ENCODE peak calls at places on chromosomes 13 and 19, in four cellular contexts. M is GM12878, G is A549, C is K562. B is an unnamed sample.

GRCh38 chr13:44021422-44021821 is 141.7 kb downstream of the LACC1 start:
- DNase-seq in M (no peak), G (no peak), C (no peak), B (no peak)

GRCh38 chr13:59689057-59689456 is 474.7 kb downstream of the DIAPH3 start:
- DNase-seq in C (no peak), M (no peak), G (no peak), B (no peak)

GRCh38 chr13:34019870-34020269 is 201.9 kb downstream of the RFC3 start:
- DNase-seq in C (no peak), M (no peak), G (peak; percentile 71), B (no peak)

GRCh38 chr13:76972430-76972829 is 19.5 kb upstream of the CLN5 start:
- DNase-seq in G (no peak), C (no peak), M (no peak), B (no peak)

GRCh38 chr19:44356383-44357111 is at the start of gene ZNF112:
- DNase-seq in M (peak; percentile 11), C (peak; percentile 43), G (peak; percentile 98), B (peak; percentile 91)

GRCh38 chr19:57438925-57439324 is 3.8 kb downstream of the ZNF749 start:
- DNase-seq in G (no peak), M (no peak), C (no peak), B (no peak)

GRCh38 chr13:34863360-34864135 is 78.5 kb upstream of the NBEA start:
- DNase-seq in M (no peak), C (no peak), G (peak; percentile 75), B (peak; percentile 75)

GRCh38 chr19:58054792-58055482 is 4.1 kb upstream of the ZNF135 start:
- DNase-seq in G (no peak), C (no peak), M (no peak), B (peak; percentile 2)

GRCh38 chr13:75762066-75762937 is 126.2 kb downstream of the LMO7 start:
- DNase-seq in M (peak; percentile 84), C (no peak), G (peak; percentile 24), B (peak; percentile 63)

DNA sequence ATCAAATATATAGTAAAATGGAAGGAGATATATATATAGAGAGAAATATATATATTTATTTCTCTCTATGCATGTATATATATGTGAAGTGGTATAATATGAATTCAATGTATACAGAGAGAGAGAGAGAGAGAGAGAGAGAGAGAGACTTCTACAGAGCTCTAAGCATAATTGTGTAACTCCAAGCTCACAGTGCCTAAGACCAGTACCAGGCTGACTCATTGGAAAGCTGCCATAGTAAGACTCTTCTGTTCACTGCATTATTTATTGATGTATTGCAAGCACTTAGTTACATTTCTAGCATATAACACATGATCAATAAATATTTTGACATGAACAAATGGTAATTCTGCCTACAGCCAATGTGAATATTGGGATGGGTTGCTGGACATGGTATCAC is 1734.7 kb downstream of the SLITRK1 start:
- DNase-seq in G (no peak), C (no peak), M (no peak), B (no peak)
- TF ChIP-seq ELK1 in G (no peak), C (no peak), M (no peak), B (no peak)

GRCh38 chr13:99015606-99016520 is 38.0 kb upstream of the DOCK9 start:
- DNase-seq in G (no peak), M (no peak), C (no peak), B (no peak)
- TF ChIP-seq ELK1 in G (no peak), M (no peak), C (no peak), B (no peak)

GRCh38 chr13:52070929-52071523 is 46.5 kb downstream of the UTP14C start:
- DNase-seq in C (peak; percentile 77), M (no peak), G (no peak), B (peak; percentile 32)
- TF ChIP-seq ELK1 in C (no peak), M (no peak), G (no peak), B (no peak)

GRCh38 chr19:12202250-12202649 is 39.4 kb downstream of the ZNF136 start:
- DNase-seq in G (no peak), M (no peak), C (no peak), B (no peak)
- TF ChIP-seq ELK1 in G (no peak), M (no peak), C (no peak), B (no peak)

GRCh38 chr13:65909501-65909900 is 1320.6 kb downstream of the PCDH9 start:
- DNase-seq in C (no peak), G (no peak), M (no peak), B (no peak)
- TF ChIP-seq ELK1 in C (no peak), G (no peak), M (no peak), B (no peak)

DNA sequence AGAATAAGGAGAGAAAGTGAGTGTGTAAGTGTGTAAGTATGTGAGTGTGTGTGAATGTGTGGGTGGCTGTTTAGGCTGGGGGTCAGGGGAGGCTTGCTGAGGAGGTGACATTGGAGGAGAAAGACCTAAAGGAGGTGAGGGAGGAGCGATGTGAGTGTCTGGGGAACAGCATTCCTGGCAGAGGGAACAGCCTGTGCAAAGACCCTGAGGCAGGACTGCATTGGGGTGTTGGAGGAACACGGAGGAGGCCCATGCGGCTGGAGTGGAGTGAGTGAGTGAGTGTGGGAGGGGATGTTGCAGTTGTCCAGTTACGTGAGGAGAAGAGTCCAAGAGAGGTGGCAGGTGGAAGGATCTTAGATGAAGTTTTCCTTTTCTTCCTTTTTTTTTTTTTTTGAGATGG is 31.8 kb downstream of the NFILZ start:
- DNase-seq in M (no peak), C (no peak), G (no peak), B (no peak)
- TF ChIP-seq ELK1 in M (no peak), C (no peak), G (no peak), B (no peak)

GRCh38 chr19:46404884-46405658 is 8.3 kb downstream of the CCDC8 start:
- DNase-seq in G (peak; percentile 77), C (peak; percentile 81), M (no peak), B (no peak)

GRCh38 chr19:46408611-46409039 is 4.7 kb downstream of the CCDC8 start:
- DNase-seq in M (no peak), C (no peak), G (no peak), B (peak; percentile 28)

GRCh38 chr19:46407891-46408426 is 5.4 kb downstream of the CCDC8 start:
- DNase-seq in M (no peak), G (no peak), C (no peak), B (no peak)

GRCh38 chr19:46402725-46403124 is 10.6 kb downstream of the CCDC8 start:
- DNase-seq in C (no peak), M (no peak), G (no peak), B (no peak)

DNA sequence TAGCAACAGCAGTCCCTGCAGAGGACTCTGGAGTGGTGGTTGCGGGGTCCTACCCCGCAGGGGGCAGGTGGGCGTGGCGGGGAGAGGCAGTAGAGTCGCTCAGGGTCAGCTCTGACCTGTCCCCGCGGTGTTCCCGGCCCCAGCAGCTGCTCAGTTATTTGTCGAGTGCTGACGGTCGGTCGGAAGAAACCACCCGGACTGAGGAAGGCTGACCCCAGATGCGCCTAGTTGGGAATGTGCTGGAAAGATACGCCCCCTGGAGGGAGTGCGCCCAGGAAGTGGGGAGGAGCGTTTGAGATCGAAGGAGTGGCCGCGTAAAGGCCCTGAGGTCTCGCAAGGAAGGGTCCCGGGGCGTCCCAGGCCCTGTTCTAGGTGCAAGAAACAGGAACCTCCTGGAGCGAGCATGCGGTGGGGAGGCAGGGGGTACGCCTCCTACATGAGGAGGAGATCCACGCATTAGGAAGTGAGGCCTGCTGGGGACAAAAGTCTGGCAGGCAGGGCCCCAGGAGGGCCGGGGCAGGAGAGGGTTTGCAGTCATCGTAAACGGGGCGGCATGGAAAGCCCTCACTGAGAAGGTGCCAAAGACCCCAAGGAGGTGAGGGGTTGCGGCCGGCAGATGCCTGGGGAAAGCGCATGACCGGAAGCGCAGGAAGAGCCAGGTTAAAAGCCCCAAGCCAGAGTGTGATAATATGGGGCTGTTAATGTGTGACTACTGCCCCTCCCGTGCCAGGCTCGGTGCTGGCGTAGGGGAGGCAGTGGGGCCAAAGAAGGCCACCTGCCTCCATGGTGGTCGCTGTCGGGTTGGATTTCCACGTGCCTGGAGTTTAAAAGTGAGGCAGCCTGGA is 9.1 kb downstream of the CCDC8 start:
- DNase-seq in G (peak; percentile 80), C (peak; percentile 39), M (no peak), B (peak; percentile 31)
- TF ChIP-seq ELK1 in G (no peak), C (no peak), M (no peak), B (no peak)

GRCh38 chr13:62280590-62280989 is 864.9 kb upstream of the PCDH20 start:
- DNase-seq in C (no peak), G (no peak), M (peak; percentile 3), B (no peak)
- TF ChIP-seq ELK1 in C (no peak), G (no peak), M (no peak), B (no peak)

GRCh38 chr13:73216381-73216831 is 157.6 kb downstream of the KLF5 start:
- DNase-seq in C (no peak), G (no peak), M (no peak), B (no peak)

GRCh38 chr13:73212482-73212881 is 153.7 kb downstream of the KLF5 start:
- DNase-seq in C (no peak), G (no peak), M (no peak), B (no peak)

GRCh38 chr13:73218181-73218580 is 159.4 kb downstream of the KLF5 start:
- DNase-seq in M (no peak), G (no peak), C (no peak), B (no peak)

GRCh38 chr13:73220966-73221720 is 162.3 kb downstream of the KLF5 start:
- DNase-seq in C (no peak), G (peak; percentile 25), M (no peak), B (peak; percentile 41)

DNA sequence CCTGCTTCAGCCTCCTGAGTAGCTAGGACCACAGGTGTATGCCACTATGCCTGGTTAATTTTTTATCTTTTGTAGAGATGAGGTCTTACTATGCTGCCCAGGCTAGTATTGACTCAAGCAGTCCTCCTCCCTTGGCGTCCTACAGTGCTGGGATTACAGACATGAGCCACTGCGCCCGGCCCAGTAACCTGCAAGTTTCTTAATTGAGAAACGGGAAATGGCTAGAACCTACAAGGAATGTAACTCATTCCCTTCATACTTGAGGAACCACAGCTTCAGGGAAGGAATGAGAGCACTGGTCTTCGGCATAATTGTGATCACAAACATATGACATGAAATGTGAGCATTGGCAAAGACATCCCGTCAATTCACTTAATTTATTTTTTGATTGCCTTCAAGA is 157.0 kb downstream of the KLF5 start:
- DNase-seq in G (no peak), M (no peak), C (no peak), B (peak; percentile 26)
- TF ChIP-seq ELK1 in G (no peak), M (no peak), C (no peak), B (no peak)

GRCh38 chr13:46804391-46804815 is 7.4 kb upstream of the ESD start:
- DNase-seq in G (peak; percentile 57), C (no peak), M (no peak), B (peak; percentile 98)
- TF ChIP-seq ELK1 in G (no peak), C (no peak), M (no peak), B (no peak)